ENCODE peak calls at places on chromosome 16, in nine cellular contexts. One of them, this sample, is unnamed. For H3K9me3, the result is how much of the 10 kb centered on the place peaks cover.

GRCh38 chr16:51359141-51359960 is 208.3 kb upstream of the SALL1 start:
- DNase-seq in heart left ventricle: no peak
- DNase-seq in stomach: no peak
- DNase-seq in sigmoid colon: peak
- DNase-seq in fibroblast of lung: peak
- DNase-seq in effector memory CD4-positive, alpha-beta T cell: no peak
- DNase-seq in Peyer's patch: no peak
- DNase-seq in ovary: peak
- DNase-seq in right cardiac atrium: peak
- DNase-seq in this sample: no peak

GRCh38 chr16:14121872-14122271 is 50.8 kb downstream of the MRTFB start:
- DNase-seq in effector memory CD4-positive, alpha-beta T cell: no peak
- DNase-seq in stomach: no peak
- DNase-seq in fibroblast of lung: no peak
- DNase-seq in ovary: no peak
- DNase-seq in sigmoid colon: no peak
- DNase-seq in heart left ventricle: no peak
- DNase-seq in right cardiac atrium: no peak
- DNase-seq in Peyer's patch: no peak
- DNase-seq in this sample: no peak

GRCh38 chr16:3149630-3150345 is 15.0 kb downstream of the ZNF213 start:
- DNase-seq in right cardiac atrium: peak
- DNase-seq in stomach: peak
- DNase-seq in Peyer's patch: peak
- DNase-seq in effector memory CD4-positive, alpha-beta T cell: no peak
- DNase-seq in heart left ventricle: peak
- DNase-seq in fibroblast of lung: peak
- DNase-seq in sigmoid colon: peak
- DNase-seq in ovary: peak
- DNase-seq in this sample: peak

GRCh38 chr16:51971184-51971583 is 575.8 kb downstream of the TOX3 start:
- DNase-seq in ovary: no peak
- DNase-seq in Peyer's patch: no peak
- DNase-seq in sigmoid colon: no peak
- DNase-seq in fibroblast of lung: no peak
- DNase-seq in stomach: peak
- DNase-seq in effector memory CD4-positive, alpha-beta T cell: no peak
- DNase-seq in heart left ventricle: no peak
- DNase-seq in right cardiac atrium: no peak
- DNase-seq in this sample: no peak

GRCh38 chr16:15775209-15775608 is 81.6 kb downstream of the MYH11 start:
- DNase-seq in heart left ventricle: no peak
- DNase-seq in Peyer's patch: no peak
- DNase-seq in sigmoid colon: no peak
- DNase-seq in stomach: no peak
- DNase-seq in ovary: no peak
- DNase-seq in fibroblast of lung: no peak
- DNase-seq in effector memory CD4-positive, alpha-beta T cell: no peak
- DNase-seq in right cardiac atrium: no peak
- DNase-seq in this sample: no peak

GRCh38 chr16:17222756-17223411 is 247.9 kb downstream of the XYLT1 start:
- DNase-seq in sigmoid colon: peak
- DNase-seq in stomach: no peak
- DNase-seq in Peyer's patch: no peak
- DNase-seq in right cardiac atrium: peak
- DNase-seq in heart left ventricle: no peak
- DNase-seq in fibroblast of lung: peak
- DNase-seq in ovary: peak
- DNase-seq in effector memory CD4-positive, alpha-beta T cell: no peak
- DNase-seq in this sample: no peak

GRCh38 chr16:3952342-3953131 is 72.0 kb upstream of the CREBBP start:
- DNase-seq in ovary: peak
- DNase-seq in Peyer's patch: no peak
- DNase-seq in sigmoid colon: peak
- DNase-seq in effector memory CD4-positive, alpha-beta T cell: no peak
- DNase-seq in fibroblast of lung: no peak
- DNase-seq in stomach: no peak
- DNase-seq in heart left ventricle: peak
- DNase-seq in right cardiac atrium: peak
- DNase-seq in this sample: no peak

GRCh38 chr16:76292218-76292617 is 15.0 kb downstream of the CNTNAP4 start:
- DNase-seq in Peyer's patch: no peak
- DNase-seq in heart left ventricle: no peak
- DNase-seq in effector memory CD4-positive, alpha-beta T cell: no peak
- DNase-seq in ovary: no peak
- DNase-seq in stomach: no peak
- DNase-seq in fibroblast of lung: no peak
- DNase-seq in right cardiac atrium: no peak
- DNase-seq in sigmoid colon: no peak
- DNase-seq in this sample: no peak

GRCh38 chr16:66093217-66093616 is 273.3 kb upstream of the CDH5 start:
- DNase-seq in effector memory CD4-positive, alpha-beta T cell: no peak
- DNase-seq in right cardiac atrium: no peak
- DNase-seq in stomach: no peak
- DNase-seq in Peyer's patch: no peak
- DNase-seq in heart left ventricle: no peak
- DNase-seq in sigmoid colon: no peak
- DNase-seq in ovary: no peak
- DNase-seq in fibroblast of lung: peak
- DNase-seq in this sample: no peak

GRCh38 chr16:51710186-51710585 is 559.1 kb upstream of the SALL1 start:
- DNase-seq in right cardiac atrium: no peak
- DNase-seq in stomach: no peak
- DNase-seq in sigmoid colon: no peak
- DNase-seq in fibroblast of lung: no peak
- DNase-seq in effector memory CD4-positive, alpha-beta T cell: no peak
- DNase-seq in ovary: no peak
- DNase-seq in heart left ventricle: no peak
- DNase-seq in Peyer's patch: no peak
- DNase-seq in this sample: no peak

GRCh38 chr16:83738926-83739503 is 68.8 kb upstream of the HSBP1 start:
- DNase-seq in effector memory CD4-positive, alpha-beta T cell: no peak
- DNase-seq in heart left ventricle: no peak
- DNase-seq in sigmoid colon: no peak
- DNase-seq in fibroblast of lung: peak
- DNase-seq in ovary: no peak
- DNase-seq in stomach: no peak
- DNase-seq in right cardiac atrium: no peak
- DNase-seq in Peyer's patch: no peak
- DNase-seq in this sample: no peak

DNA sequence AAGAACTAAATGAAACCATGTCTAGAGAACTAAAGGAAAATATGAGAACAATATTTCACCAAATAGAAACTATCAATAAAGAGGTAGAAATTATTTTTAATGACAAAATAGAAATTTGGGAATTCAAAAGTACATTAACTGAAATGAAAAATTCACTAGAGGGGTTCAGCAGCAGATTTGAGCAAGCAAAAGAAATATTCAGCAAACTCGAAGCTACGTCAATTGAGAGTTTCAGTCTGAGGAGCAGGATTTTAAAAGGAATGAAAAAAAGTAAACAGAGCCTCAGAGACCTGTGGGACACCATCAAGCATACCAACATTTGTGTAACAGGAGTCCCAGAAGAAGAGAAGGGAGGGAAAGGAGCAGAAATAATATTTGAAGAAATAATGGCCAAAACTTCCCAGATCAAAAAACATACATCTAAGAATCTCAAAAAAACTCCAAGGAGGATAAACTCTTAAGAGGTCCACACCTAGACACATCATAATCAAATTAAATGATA is 38.3 kb downstream of the ZFP90 start:
- DNase-seq in Peyer's patch: no peak
- DNase-seq in stomach: no peak
- DNase-seq in effector memory CD4-positive, alpha-beta T cell: no peak
- DNase-seq in ovary: no peak
- DNase-seq in sigmoid colon: no peak
- DNase-seq in right cardiac atrium: no peak
- DNase-seq in fibroblast of lung: no peak
- DNase-seq in heart left ventricle: no peak
- DNase-seq in this sample: no peak
- H3K9me3 ChIP-seq in Peyer's patch: under half
- H3K9me3 ChIP-seq in stomach: under half
- H3K9me3 ChIP-seq in effector memory CD4-positive, alpha-beta T cell: under half
- H3K9me3 ChIP-seq in ovary: under half
- H3K9me3 ChIP-seq in sigmoid colon: under half
- H3K9me3 ChIP-seq in right cardiac atrium: under half
- H3K9me3 ChIP-seq in fibroblast of lung: under half
- H3K9me3 ChIP-seq in heart left ventricle: under half
- H3K9me3 ChIP-seq in this sample: under half

GRCh38 chr16:81314603-81315270 is at the start of gene GAN:
- DNase-seq in Peyer's patch: peak
- DNase-seq in stomach: peak
- DNase-seq in sigmoid colon: peak
- DNase-seq in effector memory CD4-positive, alpha-beta T cell: peak
- DNase-seq in heart left ventricle: peak
- DNase-seq in fibroblast of lung: peak
- DNase-seq in right cardiac atrium: peak
- DNase-seq in ovary: peak
- DNase-seq in this sample: peak

GRCh38 chr16:81315271-81316175 is 761 bp downstream of the GAN start:
- DNase-seq in heart left ventricle: peak
- DNase-seq in sigmoid colon: peak
- DNase-seq in ovary: peak
- DNase-seq in effector memory CD4-positive, alpha-beta T cell: peak
- DNase-seq in Peyer's patch: peak
- DNase-seq in right cardiac atrium: peak
- DNase-seq in stomach: peak
- DNase-seq in fibroblast of lung: peak
- DNase-seq in this sample: peak

GRCh38 chr16:81313731-81314602 is 795 bp upstream of the GAN start:
- DNase-seq in right cardiac atrium: no peak
- DNase-seq in Peyer's patch: no peak
- DNase-seq in ovary: no peak
- DNase-seq in stomach: no peak
- DNase-seq in effector memory CD4-positive, alpha-beta T cell: no peak
- DNase-seq in fibroblast of lung: peak
- DNase-seq in sigmoid colon: no peak
- DNase-seq in heart left ventricle: no peak
- DNase-seq in this sample: peak

GRCh38 chr16:81318711-81319110 is 3.9 kb downstream of the GAN start:
- DNase-seq in heart left ventricle: no peak
- DNase-seq in Peyer's patch: no peak
- DNase-seq in fibroblast of lung: no peak
- DNase-seq in right cardiac atrium: no peak
- DNase-seq in ovary: no peak
- DNase-seq in effector memory CD4-positive, alpha-beta T cell: no peak
- DNase-seq in sigmoid colon: no peak
- DNase-seq in stomach: no peak
- DNase-seq in this sample: no peak

GRCh38 chr16:81316176-81316496 is 1.4 kb downstream of the GAN start:
- DNase-seq in right cardiac atrium: no peak
- DNase-seq in ovary: no peak
- DNase-seq in fibroblast of lung: no peak
- DNase-seq in sigmoid colon: no peak
- DNase-seq in Peyer's patch: no peak
- DNase-seq in stomach: no peak
- DNase-seq in effector memory CD4-positive, alpha-beta T cell: no peak
- DNase-seq in heart left ventricle: no peak
- DNase-seq in this sample: peak
- H3K4me3 ChIP-seq in right cardiac atrium: peak
- H3K4me3 ChIP-seq in ovary: peak
- H3K4me3 ChIP-seq in fibroblast of lung: peak
- H3K4me3 ChIP-seq in sigmoid colon: peak
- H3K4me3 ChIP-seq in Peyer's patch: peak
- H3K4me3 ChIP-seq in stomach: peak
- H3K4me3 ChIP-seq in effector memory CD4-positive, alpha-beta T cell: peak
- H3K4me3 ChIP-seq in heart left ventricle: peak
- H3K4me3 ChIP-seq in this sample: no peak

DNA sequence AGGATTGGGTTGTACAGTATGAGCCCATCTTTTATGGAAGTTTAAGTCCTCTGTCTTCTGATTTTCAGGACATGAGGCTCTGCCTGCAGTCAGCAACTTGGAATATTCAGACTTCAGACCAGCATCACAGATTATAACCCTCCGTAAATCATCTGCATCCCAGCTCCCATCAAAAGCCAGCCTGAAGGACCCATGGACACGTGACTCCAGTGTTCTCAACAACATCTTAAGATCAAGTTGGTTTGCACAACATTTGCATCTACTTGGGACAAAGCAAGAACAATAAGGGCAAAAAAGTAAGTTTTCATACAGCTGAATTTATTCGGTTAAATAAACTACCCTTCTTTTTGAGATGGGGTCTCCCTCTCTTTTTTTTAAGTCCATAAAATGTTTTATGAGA is 12.7 kb downstream of the TMC5 start:
- DNase-seq in sigmoid colon: no peak
- DNase-seq in effector memory CD4-positive, alpha-beta T cell: no peak
- DNase-seq in right cardiac atrium: no peak
- DNase-seq in ovary: no peak
- DNase-seq in Peyer's patch: no peak
- DNase-seq in stomach: no peak
- DNase-seq in heart left ventricle: no peak
- DNase-seq in fibroblast of lung: no peak
- DNase-seq in this sample: no peak
- H3K27ac ChIP-seq in sigmoid colon: no peak
- H3K27ac ChIP-seq in effector memory CD4-positive, alpha-beta T cell: no peak
- H3K27ac ChIP-seq in right cardiac atrium: no peak
- H3K27ac ChIP-seq in ovary: no peak
- H3K27ac ChIP-seq in Peyer's patch: peak
- H3K27ac ChIP-seq in stomach: peak
- H3K27ac ChIP-seq in heart left ventricle: no peak
- H3K27ac ChIP-seq in fibroblast of lung: no peak
- H3K27ac ChIP-seq in this sample: peak

GRCh38 chr16:31842864-31843263 is 30.7 kb upstream of the ZNF267 start:
- DNase-seq in stomach: no peak
- DNase-seq in heart left ventricle: no peak
- DNase-seq in right cardiac atrium: no peak
- DNase-seq in Peyer's patch: no peak
- DNase-seq in effector memory CD4-positive, alpha-beta T cell: no peak
- DNase-seq in sigmoid colon: no peak
- DNase-seq in fibroblast of lung: no peak
- DNase-seq in ovary: no peak
- DNase-seq in this sample: no peak
- H3K9me3 ChIP-seq in stomach: under half
- H3K9me3 ChIP-seq in heart left ventricle: under half
- H3K9me3 ChIP-seq in right cardiac atrium: under half
- H3K9me3 ChIP-seq in Peyer's patch: under half
- H3K9me3 ChIP-seq in effector memory CD4-positive, alpha-beta T cell: under half
- H3K9me3 ChIP-seq in sigmoid colon: under half
- H3K9me3 ChIP-seq in fibroblast of lung: under half
- H3K9me3 ChIP-seq in ovary: under half
- H3K9me3 ChIP-seq in this sample: under half